ENCODE peak calls at places on chromosomes 11 and 22, in ten cellular contexts. I, W, O, U, X, A, P, B, M and S are unnamed samples.

GRCh38 chr11:19714387-19715363 is 2.0 kb downstream of the NAV2 start:
- DNase-seq in I (peak), W (peak), O (peak), U (no peak), X (peak), A (no peak), P (peak), B (peak), M (no peak), S (peak)

GRCh38 chr11:33256031-33256807 is 962 bp upstream of the HIPK3 start:
- DNase-seq in I (no peak), W (no peak), O (no peak), U (no peak), X (peak), A (no peak), P (no peak), B (no peak), M (no peak), S (no peak)

GRCh38 chr11:43567396-43567975 is 113.1 kb upstream of the HSD17B12 start:
- DNase-seq in I (no peak), W (no peak), O (peak), U (peak), X (peak), A (no peak), P (peak), B (no peak), M (peak), S (no peak)

GRCh38 chr22:23781065-23781464 is 5.7 kb upstream of the SMARCB1 start:
- DNase-seq in I (no peak), W (no peak), O (no peak), U (no peak), X (no peak), A (no peak), P (no peak), B (no peak), M (no peak), S (no peak)

GRCh38 chr11:78474451-78474850 is 56.8 kb upstream of the GAB2 start:
- DNase-seq in I (no peak), W (no peak), O (no peak), U (no peak), X (no peak), A (no peak), P (no peak), B (no peak), M (no peak), S (no peak)

GRCh38 chr22:43473031-43473430 is 61.2 kb downstream of the MPPED1 start:
- DNase-seq in I (no peak), W (no peak), O (no peak), U (no peak), X (no peak), A (no peak), P (no peak), B (no peak), M (no peak), S (no peak)

GRCh38 chr11:95917188-95918036 is 6.5 kb downstream of the MTMR2 start:
- DNase-seq in I (no peak), W (no peak), O (no peak), U (no peak), X (no peak), A (no peak), P (peak), B (no peak), M (no peak), S (no peak)

GRCh38 chr11:94938399-94939055 is 34.8 kb downstream of the CWC15 start:
- DNase-seq in I (no peak), W (peak), O (peak), U (peak), X (peak), A (no peak), P (peak), B (no peak), M (peak), S (peak)

GRCh38 chr11:12402027-12402426 is 24.7 kb downstream of the PARVA start:
- DNase-seq in I (no peak), W (no peak), O (no peak), U (no peak), X (peak), A (no peak), P (no peak), B (no peak), M (no peak), S (no peak)

GRCh38 chr11:36009469-36009868 is 65.6 kb downstream of the LDLRAD3 start:
- DNase-seq in I (no peak), W (no peak), O (peak), U (peak), X (peak), A (no peak), P (peak), B (no peak), M (peak), S (no peak)

GRCh38 chr11:38900156-38900679 is 2302.2 kb upstream of the RAG2 start:
- DNase-seq in I (no peak), W (no peak), O (no peak), U (no peak), X (no peak), A (no peak), P (no peak), B (no peak), M (no peak), S (no peak)